ENCODE peak calls at places on chromosomes 12 and 14, in four cellular contexts. J is upper lobe of left lung, I is Panc1, V is suprapubic skin. D is an unnamed sample.

GRCh38 chr14:100305446-100306255 is 593 bp downstream of the SLC25A29 start:
- DNase-seq in J (peak; percentile 90), I (no peak), V (no peak), D (no peak)

GRCh38 chr12:51884676-51885229 is 3.1 kb upstream of the ANKRD33 start:
- DNase-seq in J (no peak), I (no peak), V (peak; percentile 63), D (no peak)

GRCh38 chr12:103268831-103269514 is 226.8 kb downstream of the C12orf42 start:
- DNase-seq in J (no peak), I (no peak), V (no peak), D (no peak)

GRCh38 chr12:12016284-12017100 is 54.2 kb upstream of the BCL2L14 start:
- DNase-seq in J (no peak), I (no peak), V (no peak), D (no peak)

GRCh38 chr14:103091041-103091882 is 3.3 kb upstream of the EXOC3L4 start:
- DNase-seq in J (peak; percentile 94), I (no peak), V (no peak), D (no peak)

GRCh38 chr12:41076114-41076513 is 112.0 kb upstream of the PDZRN4 start:
- DNase-seq in J (no peak), I (no peak), V (no peak), D (no peak)

GRCh38 chr12:46675736-46676135 is 150.1 kb downstream of the SLC38A4 start:
- DNase-seq in J (peak; percentile 31), I (no peak), V (no peak), D (no peak)

GRCh38 chr12:497501-498160 is 37.9 kb downstream of the B4GALNT3 start:
- DNase-seq in J (no peak), I (no peak), V (no peak), D (no peak)

GRCh38 chr12:113823816-113824215 is 142.3 kb downstream of the RBM19 start:
- DNase-seq in J (no peak), I (no peak), V (no peak), D (no peak)

GRCh38 chr12:15599266-15600037 is 189.7 kb downstream of the EPS8 start:
- DNase-seq in J (no peak), I (no peak), V (no peak), D (no peak)

GRCh38 chr12:89893972-89894706 is 185.5 kb upstream of the ATP2B1 start:
- DNase-seq in J (no peak), I (no peak), V (no peak), D (no peak)

GRCh38 chr14:22689186-22689585 is 45.0 kb upstream of the OR6J1 start:
- DNase-seq in J (no peak), I (peak; percentile 53), V (no peak), D (no peak)

GRCh38 chr12:123621619-123622530 is 11.6 kb downstream of the EIF2B1 start:
- DNase-seq in J (no peak), I (no peak), V (no peak), D (no peak)

GRCh38 chr12:131855521-131856142 is 27.4 kb downstream of the MMP17 start:
- DNase-seq in J (peak; percentile 76), I (no peak), V (no peak), D (no peak)

DNA sequence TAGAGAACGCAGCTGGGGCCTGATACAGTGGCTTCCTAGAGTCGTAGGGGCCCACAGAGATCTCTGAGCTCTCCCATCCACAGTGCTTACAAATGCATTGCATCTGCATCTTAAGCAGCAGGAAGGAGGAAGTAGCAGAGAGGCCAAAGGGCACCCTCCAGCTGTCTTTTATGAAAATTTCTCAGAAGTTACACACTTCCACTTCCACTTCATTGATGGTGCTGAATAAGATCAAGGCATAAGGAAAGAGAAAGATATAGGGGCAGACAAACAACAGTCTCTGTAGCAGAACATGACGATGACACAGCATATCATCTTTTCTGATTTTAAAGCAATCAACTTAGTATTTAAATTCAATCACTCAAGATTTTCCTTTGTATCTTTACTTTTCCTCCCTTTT is 51.6 kb upstream of the ABCC9 start:
- DNase-seq in J (no peak), I (no peak), V (no peak), D (no peak)
- TF ChIP-seq POLR2AphosphoS5 in J (no peak), I (no peak), V (no peak), D (no peak)

GRCh38 chr12:116737774-116738657 is at the start of the genes RNFT2 and SPRING1:
- DNase-seq in J (peak; percentile 100), I (peak; percentile 92), V (peak; percentile 99), D (peak; percentile 98)
- TF ChIP-seq POLR2AphosphoS5 in J (peak; percentile 77), I (peak; percentile 79), V (no peak), D (peak; percentile 80)

GRCh38 chr14:73627033-73627432 is 14.7 kb downstream of the ACOT6 start:
- DNase-seq in J (no peak), I (no peak), V (no peak), D (no peak)

GRCh38 chr14:73623504-73623903 is 11.2 kb downstream of the ACOT6 start:
- DNase-seq in J (no peak), I (no peak), V (no peak), D (no peak)

GRCh38 chr14:73620268-73620667 is 8.0 kb downstream of the ACOT6 start:
- DNase-seq in J (no peak), I (no peak), V (no peak), D (no peak)

GRCh38 chr14:73630009-73630780 is 14.6 kb upstream of the DNAL1 start:
- DNase-seq in J (no peak), I (no peak), V (peak; percentile 26), D (no peak)

DNA sequence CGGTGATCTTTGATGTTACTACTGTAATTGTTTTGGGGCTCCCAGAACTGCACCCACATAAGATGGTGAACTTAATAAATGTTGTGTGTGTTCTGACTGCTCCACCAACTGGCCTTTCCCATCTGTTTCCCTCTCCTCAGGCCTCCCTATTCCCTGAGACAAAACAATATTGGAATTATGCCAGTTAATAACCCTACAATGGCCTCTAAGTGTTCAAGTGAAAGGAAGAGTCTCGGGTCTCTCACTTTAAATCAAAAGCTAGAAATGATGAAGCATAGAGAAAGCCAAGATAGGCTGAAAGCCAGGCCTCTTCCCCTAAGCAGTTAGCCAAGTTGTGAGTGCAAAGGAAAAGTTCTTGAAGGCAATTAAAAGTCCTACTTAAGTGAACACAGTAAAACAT is 13.4 kb downstream of the ACOT6 start:
- DNase-seq in J (no peak), I (no peak), V (no peak), D (no peak)
- TF ChIP-seq POLR2AphosphoS5 in J (no peak), I (no peak), V (no peak), D (no peak)

GRCh38 chr14:64698899-64699298 is 5.3 kb upstream of the PLEKHG3 start:
- DNase-seq in J (no peak), I (no peak), V (no peak), D (peak; percentile 15)

GRCh38 chr14:64693766-64694165 is 10.5 kb upstream of the PLEKHG3 start:
- DNase-seq in J (no peak), I (no peak), V (no peak), D (no peak)

GRCh38 chr14:64692597-64693350 is 11.4 kb upstream of the PLEKHG3 start:
- DNase-seq in J (no peak), I (no peak), V (peak; percentile 61), D (peak; percentile 11)

GRCh38 chr14:64695071-64695470 is 9.2 kb upstream of the PLEKHG3 start:
- DNase-seq in J (no peak), I (no peak), V (no peak), D (no peak)

GRCh38 chr14:64696355-64696844 is 7.8 kb upstream of the PLEKHG3 start:
- DNase-seq in J (no peak), I (no peak), V (peak; percentile 8), D (no peak)
- TF ChIP-seq POLR2AphosphoS5 in J (no peak), I (no peak), V (no peak), D (no peak)

GRCh38 chr14:24080888-24081738 is 9.8 kb downstream of the CPNE6 start:
- DNase-seq in J (peak; percentile 94), I (no peak), V (no peak), D (peak; percentile 64)
- TF ChIP-seq POLR2AphosphoS5 in J (no peak), I (no peak), V (no peak), D (no peak)

DNA sequence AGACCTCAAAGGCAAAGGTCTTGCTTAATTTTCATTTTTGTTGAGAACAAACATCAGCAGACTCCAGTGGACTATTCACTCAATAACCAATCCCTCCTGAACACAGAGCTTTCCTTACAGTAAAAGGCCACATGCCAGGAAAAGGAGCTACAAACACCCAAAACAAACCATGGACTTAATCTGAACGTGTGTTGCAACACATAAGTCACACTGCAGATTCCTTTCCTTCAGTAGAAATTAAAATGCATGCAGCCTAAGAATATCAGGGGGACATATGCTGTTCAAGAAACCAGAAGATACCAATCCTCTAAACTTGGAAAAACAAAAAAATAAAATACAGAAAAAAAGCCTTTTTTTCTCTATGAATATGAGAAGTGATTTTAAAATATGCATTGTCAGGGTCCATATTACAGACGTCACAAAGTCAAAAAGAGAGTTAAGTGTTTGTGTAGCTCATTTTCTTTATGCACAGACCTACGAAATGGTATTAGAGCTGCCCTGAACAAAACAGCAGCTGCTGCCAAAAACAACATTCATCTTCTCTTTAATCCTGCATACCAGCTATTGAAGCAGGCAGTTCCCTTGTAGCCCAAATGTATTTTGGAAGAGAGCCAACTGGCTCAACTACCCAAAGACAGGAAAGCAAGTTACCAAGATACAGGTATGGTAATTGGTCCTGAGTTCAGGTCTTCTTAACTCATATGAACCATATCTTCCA is 26.2 kb downstream of the KITLG start:
- DNase-seq in J (no peak), I (no peak), V (no peak), D (no peak)
- TF ChIP-seq POLR2AphosphoS5 in J (peak; percentile 9), I (no peak), V (no peak), D (no peak)